ENCODE peak calls at places on chromosomes 11 and 22, in seven cellular contexts. U is CD8-positive, alpha-beta T cell; M is CD4-positive, CD25-positive, alpha-beta regulatory T cell; D is BE2C; K is heart right ventricle; P is lower lobe of right lung; A is CD8-positive, alpha-beta memory T cell. E is an unnamed sample. For H3K4me1, the result is how much of the 10 kb centered on the place peaks cover.

GRCh38 chr22:23696326-23696851 is 5.6 kb downstream of the RGL4 start:
- DNase-seq in M (peak), D (no peak), P (peak), K (no peak), A (peak), U (peak), E (no peak)

GRCh38 chr11:112525270-112525669 is 264.6 kb upstream of the PLET1 start:
- DNase-seq in A (no peak), P (peak), K (peak), D (peak), M (no peak), U (no peak), E (no peak)

GRCh38 chr11:31106963-31107576 is 262.5 kb downstream of the DCDC1 start:
- DNase-seq in P (peak), K (peak), D (peak), M (peak), A (no peak), U (peak), E (peak)

GRCh38 chr11:115324569-115325432 is 179.4 kb downstream of the CADM1 start:
- DNase-seq in D (peak), U (no peak), M (peak), P (no peak), K (peak), A (peak), E (peak)

GRCh38 chr22:49574861-49575702 is 252.6 kb downstream of the BRD1 start:
- DNase-seq in U (no peak), P (peak), M (no peak), A (no peak), D (no peak), K (no peak), E (no peak)

GRCh38 chr11:14418801-14419417 is 59.9 kb upstream of the RRAS2 start:
- DNase-seq in K (no peak), A (no peak), D (peak), U (no peak), M (no peak), P (no peak), E (peak)

GRCh38 chr11:6563121-6563619 is 40.2 kb downstream of the RRP8 start:
- DNase-seq in P (no peak), K (no peak), A (no peak), D (no peak), U (no peak), M (no peak), E (no peak)

GRCh38 chr11:19368726-19369364 is 128.1 kb upstream of the E2F8 start:
- DNase-seq in K (no peak), M (no peak), D (no peak), A (no peak), U (no peak), P (no peak), E (no peak)

GRCh38 chr11:122032317-122032716 is 83.7 kb downstream of the BLID start:
- DNase-seq in A (no peak), M (no peak), P (no peak), U (no peak), D (no peak), K (no peak), E (no peak)

GRCh38 chr11:95563173-95563572 is 226.4 kb downstream of the FAM76B start:
- DNase-seq in K (no peak), P (no peak), U (no peak), M (no peak), D (no peak), A (no peak), E (no peak)

GRCh38 chr11:109150603-109151002 is 271.4 kb upstream of the C11orf87 start:
- DNase-seq in D (no peak), A (no peak), K (no peak), M (no peak), U (no peak), P (no peak), E (no peak)

GRCh38 chr11:109000531-109000930 is 335.7 kb downstream of the DDX10 start:
- DNase-seq in D (no peak), P (no peak), U (no peak), M (no peak), A (no peak), K (no peak), E (no peak)

GRCh38 chr22:29128891-29129643 is 56.2 kb downstream of the KREMEN1 start:
- DNase-seq in M (no peak), D (no peak), A (no peak), P (no peak), U (no peak), K (no peak), E (no peak)

GRCh38 chr11:8168485-8169257 is at the start of gene RIC3:
- DNase-seq in M (peak), U (peak), K (peak), D (peak), A (peak), P (peak), E (peak)

GRCh38 chr11:44744160-44744559 is 17.4 kb downstream of the TSPAN18 start:
- DNase-seq in M (no peak), U (no peak), A (no peak), P (no peak), K (no peak), D (no peak), E (no peak)

GRCh38 chr11:102220728-102221467 is 96.4 kb upstream of the BIRC3 start:
- DNase-seq in M (no peak), A (no peak), K (no peak), P (no peak), D (no peak), U (no peak), E (no peak)

GRCh38 chr11:93444671-93445073 is 98.5 kb downstream of the SMCO4 start:
- DNase-seq in U (no peak), D (no peak), A (no peak), K (no peak), M (no peak), P (no peak), E (peak)

GRCh38 chr11:83019888-83020579 is 51.7 kb downstream of the RAB30 start:
- DNase-seq in A (no peak), M (no peak), P (no peak), U (no peak), K (peak), D (no peak), E (no peak)

GRCh38 chr11:375065-376025 is 6.0 kb downstream of the B4GALNT4 start:
- DNase-seq in U (no peak), M (no peak), P (no peak), K (no peak), A (no peak), D (no peak), E (no peak)

GRCh38 chr11:3219281-3219892 is 774 bp upstream of the MRGPRG start:
- DNase-seq in U (no peak), M (no peak), P (peak), K (no peak), D (no peak), A (no peak), E (no peak)

GRCh38 chr11:3220101-3220500 is 1.5 kb upstream of the MRGPRG start:
- DNase-seq in A (no peak), M (no peak), U (no peak), P (no peak), D (no peak), K (no peak), E (no peak)

GRCh38 chr11:3218483-3219280 is at the start of gene MRGPRG:
- DNase-seq in K (no peak), D (no peak), P (no peak), U (no peak), A (no peak), M (no peak), E (no peak)

GRCh38 chr11:3216027-3216525 is 2.5 kb downstream of the MRGPRG start:
- DNase-seq in A (no peak), D (no peak), M (no peak), U (no peak), P (no peak), K (no peak), E (no peak)

DNA sequence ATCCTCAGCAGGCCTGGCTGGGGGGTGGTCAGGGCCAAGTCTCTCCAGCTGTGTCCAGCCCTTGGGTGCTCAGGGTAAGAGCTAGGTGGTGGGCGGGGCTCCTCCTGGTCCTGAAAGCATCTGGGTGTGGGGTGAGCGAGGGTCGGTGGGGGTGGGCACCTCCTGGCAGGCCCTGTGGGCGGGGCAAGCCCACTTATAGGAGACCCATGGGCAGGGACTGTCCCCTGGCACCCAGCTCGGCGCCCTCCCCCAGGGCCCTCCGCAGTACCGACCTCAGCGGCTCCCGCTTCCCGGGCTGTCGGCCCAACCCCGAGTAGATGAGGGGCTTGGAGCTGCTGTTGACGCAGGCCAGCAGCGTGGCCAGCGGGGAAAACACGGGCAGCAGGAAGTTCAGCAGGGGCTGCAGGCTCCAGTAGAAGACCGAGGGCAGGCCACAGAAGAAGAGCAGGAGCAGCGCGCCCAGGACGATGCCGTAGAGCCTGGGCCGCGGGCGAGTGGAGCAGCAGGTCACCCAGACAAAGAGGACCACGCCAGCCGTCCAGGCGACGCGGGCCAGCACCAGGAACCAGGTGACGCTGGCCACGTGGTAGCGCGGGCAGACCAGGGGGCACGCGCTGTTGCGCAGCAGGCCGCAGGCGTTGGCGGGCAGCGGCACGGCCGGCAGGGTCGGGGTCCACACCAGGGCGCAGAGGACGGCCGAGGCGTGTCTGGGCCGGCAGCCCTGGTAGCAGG is 696 bp downstream of the MRGPRG start:
- DNase-seq in U (no peak), D (peak), M (no peak), A (no peak), K (no peak), P (peak), E (no peak)
- H3K4me1 ChIP-seq in U (under half), D (under half), M (under half), A (under half), K (under half), P (under half), E (under half)

GRCh38 chr11:76321340-76321739 is 59.6 kb downstream of the THAP12 start:
- DNase-seq in A (no peak), K (no peak), U (no peak), D (no peak), P (peak), M (no peak), E (no peak)

GRCh38 chr11:76320929-76321328 is 60.0 kb downstream of the THAP12 start:
- DNase-seq in U (no peak), D (no peak), M (no peak), P (no peak), A (no peak), K (no peak), E (no peak)

GRCh38 chr11:76322593-76323341 is 58.2 kb downstream of the THAP12 start:
- DNase-seq in P (peak), M (peak), A (no peak), D (no peak), U (no peak), K (no peak), E (no peak)

GRCh38 chr11:76323804-76324203 is 57.1 kb downstream of the THAP12 start:
- DNase-seq in D (no peak), U (no peak), A (no peak), K (no peak), M (no peak), P (peak), E (no peak)

DNA sequence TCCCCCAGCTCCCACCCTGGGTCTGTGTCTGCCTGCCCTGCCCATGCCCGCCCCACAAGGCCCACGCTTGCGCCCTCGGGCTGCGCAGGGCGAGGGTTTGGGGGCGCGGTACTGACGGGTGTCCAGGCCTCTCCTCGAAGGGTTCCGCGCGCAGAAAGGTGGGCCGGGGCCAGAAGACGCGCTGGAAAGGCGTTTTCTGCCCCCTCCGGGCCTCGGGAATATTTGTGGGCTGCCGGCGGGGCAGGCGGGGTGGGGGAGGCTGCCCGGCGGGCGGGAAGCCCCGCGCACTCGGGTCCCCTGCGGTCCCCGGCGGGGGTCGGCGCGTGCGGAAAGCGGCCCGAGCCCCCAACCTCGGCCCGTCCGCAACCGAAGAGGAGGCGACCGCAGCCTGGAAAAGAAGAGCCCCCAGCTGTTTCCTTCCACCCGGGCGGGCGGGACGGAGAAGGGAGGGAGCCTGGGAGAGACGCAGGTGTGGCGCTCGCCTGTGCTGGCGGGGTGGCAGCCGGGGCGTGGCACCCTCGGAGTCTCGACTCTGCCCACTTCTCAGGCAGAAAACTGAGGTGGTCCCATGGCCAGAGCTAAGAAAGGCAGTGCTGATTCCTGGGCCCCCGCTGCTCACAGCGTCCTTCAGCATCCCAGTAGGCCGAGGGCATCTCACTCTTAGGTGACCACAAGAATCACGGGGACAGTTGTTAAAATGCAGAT is 59.0 kb downstream of the THAP12 start:
- DNase-seq in M (no peak), A (no peak), U (no peak), K (no peak), P (peak), D (no peak), E (no peak)
- H3K4me3 ChIP-seq in M (no peak), A (no peak), U (no peak), K (peak), P (peak), D (no peak), E (peak)

DNA sequence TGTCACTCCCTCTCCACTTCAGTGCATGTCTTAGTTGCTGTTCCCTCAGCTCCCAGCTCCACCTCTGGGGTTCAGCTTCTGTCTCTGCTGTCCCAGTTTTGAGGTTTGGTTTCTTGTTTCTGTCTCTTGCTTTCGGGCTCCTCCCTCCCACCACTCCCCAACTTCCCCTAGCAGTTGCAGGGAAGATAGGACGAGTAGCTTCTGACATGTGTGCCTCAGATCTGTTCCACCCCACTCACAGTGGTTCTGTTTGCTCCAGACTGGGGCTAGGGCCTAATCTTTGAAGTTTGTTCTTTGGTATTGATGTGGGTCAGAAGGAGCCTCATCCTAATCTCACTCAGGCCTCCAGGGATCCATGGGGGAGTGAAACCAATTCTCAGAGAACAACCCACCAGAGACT is 2.6 kb upstream of the RRM1 start:
- DNase-seq in D (no peak), P (no peak), K (no peak), M (peak), A (no peak), U (no peak), E (no peak)
- H3K4me1 ChIP-seq in D (under half), P (under half), K (under half), M (half or more), A (half or more), U (half or more), E (under half)

DNA sequence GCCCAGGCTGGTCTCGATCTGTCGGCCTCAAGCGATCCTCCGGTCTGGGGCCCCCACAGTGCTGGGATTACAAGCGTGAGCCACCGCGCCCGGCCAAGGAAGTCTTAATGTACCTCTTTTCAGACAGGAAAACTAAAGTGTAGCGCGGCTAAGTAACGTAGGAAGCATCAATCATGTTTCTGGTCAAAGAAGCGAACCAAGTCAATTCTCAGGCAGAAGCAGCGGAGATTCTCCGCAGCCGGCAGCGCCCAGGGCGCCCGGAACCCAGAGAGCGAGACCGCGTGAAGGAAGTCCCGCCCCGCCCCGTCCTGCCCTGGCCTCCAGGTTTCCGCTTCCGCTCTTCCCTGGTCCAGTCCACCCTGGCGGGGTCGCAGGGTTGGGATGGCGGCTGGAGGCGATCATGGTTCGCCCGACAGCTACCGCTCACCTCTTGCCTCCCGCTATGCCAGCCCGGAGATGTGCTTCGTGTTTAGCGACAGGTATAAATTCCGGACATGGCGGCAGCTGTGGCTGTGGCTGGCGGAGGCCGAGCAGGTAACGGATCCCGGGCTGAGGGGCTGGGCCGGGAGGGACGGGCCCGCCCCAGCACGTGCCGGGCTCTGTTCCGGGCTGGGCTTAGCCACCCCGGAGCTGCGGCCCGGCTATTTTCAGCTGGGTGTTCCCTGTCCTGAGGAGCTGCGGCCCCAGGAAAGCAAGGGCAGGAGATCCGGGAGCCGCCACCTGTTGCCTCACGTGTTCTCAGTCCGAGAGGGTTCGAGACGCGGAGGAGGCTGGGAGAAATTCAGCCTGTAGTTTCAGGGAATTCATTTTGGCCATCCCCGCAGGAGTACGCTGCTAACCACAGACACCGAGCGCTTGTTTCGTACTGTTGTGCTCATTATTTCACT is at the start of gene ADSL:
- DNase-seq in M (peak), A (peak), U (peak), K (peak), D (peak), P (peak), E (no peak)
- H3K4me3 ChIP-seq in M (peak), A (peak), U (peak), K (peak), D (peak), P (peak), E (peak)

GRCh38 chr11:10405858-10406592 is 49.0 kb upstream of the AMPD3 start:
- DNase-seq in U (peak), A (peak), K (peak), M (peak), D (peak), P (peak), E (peak)

GRCh38 chr11:10409207-10409661 is 45.8 kb upstream of the AMPD3 start:
- DNase-seq in U (no peak), A (no peak), M (peak), K (no peak), D (no peak), P (no peak), E (no peak)

GRCh38 chr11:10410106-10410843 is 44.8 kb upstream of the AMPD3 start:
- DNase-seq in M (no peak), A (no peak), U (no peak), P (no peak), D (no peak), K (no peak), E (no peak)

GRCh38 chr11:10407749-10408472 is 47.2 kb upstream of the AMPD3 start:
- DNase-seq in D (no peak), P (no peak), K (no peak), U (no peak), M (no peak), A (no peak), E (no peak)

DNA sequence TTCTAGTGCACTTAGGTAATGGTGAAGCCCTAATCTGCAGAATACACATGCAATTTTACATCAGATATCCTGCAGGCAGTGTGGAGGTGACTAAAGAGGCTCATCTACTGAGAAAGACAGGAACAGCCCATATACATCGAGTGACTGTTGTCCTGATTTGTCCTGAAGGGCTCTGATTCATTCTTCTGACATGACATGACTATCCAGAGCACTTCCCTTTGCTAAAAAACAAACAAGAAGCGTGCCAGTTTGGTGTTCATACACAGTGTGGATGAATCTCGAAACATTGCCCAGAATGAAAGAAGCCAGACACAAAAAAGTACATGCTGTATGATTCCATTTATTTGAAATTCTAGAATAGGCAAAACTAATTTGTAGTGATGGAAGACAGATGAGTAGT is 48.0 kb upstream of the AMPD3 start:
- DNase-seq in U (no peak), D (no peak), A (no peak), M (no peak), K (no peak), P (no peak), E (no peak)
- H3K4me1 ChIP-seq in U (under half), D (under half), A (under half), M (under half), K (under half), P (under half), E (under half)